ENCODE peak calls at places on chromosomes 4 and X, in nine cellular contexts. Q is neural progenitor cell; W is left colon; J is astrocyte of the spinal cord; B is SW480; L is NCI-H524 treated with DMSO at 0.1 percent for 48 hours; M is stimulated activated CD4-positive, alpha-beta T cell treated with anti-CD3 and anti-CD28 coated beads, Interleukin-4, amount 100 ng/mL, for 48 hours; K is breast epithelium; Y is CD4-positive, CD25-positive, alpha-beta regulatory T cell. S is an unnamed sample.

GRCh38 chr4:111943796-111944203 is 201.5 kb upstream of the FAM241A start:
- DNase-seq in L (peak), J (peak), K (no peak), B (peak), W (peak), M (no peak), Y (no peak), Q (peak), S (no peak)

GRCh38 chrX:29071525-29071924 is 484.3 kb downstream of the IL1RAPL1 start:
- DNase-seq in M (no peak), K (no peak), L (no peak), Q (no peak), Y (no peak), B (no peak), W (no peak), J (peak), S (no peak)

GRCh38 chr4:98828801-98829200 is 100.1 kb downstream of the EIF4E start:
- DNase-seq in Y (peak), L (no peak), J (peak), W (no peak), Q (peak), M (no peak), K (no peak), B (peak), S (no peak)

GRCh38 chr4:156953951-156954350 is 17.6 kb downstream of the PDGFC start:
- DNase-seq in J (no peak), Q (no peak), Y (no peak), W (no peak), M (no peak), L (no peak), K (no peak), B (no peak), S (no peak)

GRCh38 chr4:88291003-88291402 is 6.6 kb upstream of the PPM1K start:
- DNase-seq in J (peak), Y (no peak), K (no peak), M (no peak), W (no peak), L (no peak), B (no peak), Q (no peak), S (no peak)

GRCh38 chrX:41923257-41923924 is at the start of gene CASK:
- DNase-seq in Y (peak), J (peak), M (peak), L (peak), K (peak), Q (peak), B (peak), W (peak), S (peak)

GRCh38 chr4:44016582-44017421 is 431.8 kb downstream of the KCTD8 start:
- DNase-seq in K (no peak), B (no peak), Q (peak), Y (no peak), L (no peak), W (no peak), J (peak), M (no peak), S (no peak)

GRCh38 chr4:78707793-78708192 is 68.4 kb upstream of the BMP2K start:
- DNase-seq in M (no peak), B (no peak), Y (no peak), Q (no peak), J (no peak), W (no peak), K (no peak), L (no peak), S (no peak)

GRCh38 chrX:111131572-111131971 is 35.6 kb downstream of the PAK3 start:
- DNase-seq in B (no peak), W (no peak), J (peak), Q (peak), K (no peak), Y (no peak), M (no peak), L (no peak), S (no peak)

GRCh38 chr4:109803924-109804571 is 2.2 kb upstream of the CFI start:
- DNase-seq in Y (peak), K (no peak), J (peak), L (peak), Q (peak), W (no peak), M (no peak), B (peak), S (peak)

GRCh38 chr4:4541040-4541631 is 712 bp downstream of the STX18 start:
- DNase-seq in K (no peak), M (peak), Q (no peak), L (no peak), Y (no peak), B (peak), W (peak), J (peak), S (peak)

GRCh38 chrX:68719904-68720614 is 72.6 kb downstream of the STARD8 start:
- DNase-seq in Q (peak), L (no peak), K (no peak), Y (no peak), M (no peak), B (peak), W (peak), J (no peak), S (no peak)

GRCh38 chr4:123602007-123602406 is 205.4 kb downstream of the SPRY1 start:
- DNase-seq in Q (no peak), B (no peak), K (no peak), W (no peak), J (no peak), L (no peak), M (no peak), Y (no peak), S (no peak)

GRCh38 chrX:144946696-144947095 is 300.6 kb upstream of the SPANXN1 start:
- DNase-seq in W (no peak), K (no peak), L (no peak), Y (no peak), B (no peak), Q (no peak), J (peak), M (no peak), S (no peak)

GRCh38 chr4:168887809-168888208 is 122.2 kb downstream of the CBR4 start:
- DNase-seq in M (no peak), K (no peak), J (no peak), Y (no peak), L (no peak), B (no peak), Q (no peak), W (no peak), S (no peak)

GRCh38 chr4:154367659-154368058 is 123.9 kb downstream of the DCHS2 start:
- DNase-seq in J (no peak), Y (no peak), B (no peak), M (no peak), L (no peak), Q (no peak), K (no peak), W (no peak), S (no peak)

GRCh38 chr4:87188063-87188462 is 32.4 kb downstream of the KLHL8 start:
- DNase-seq in B (no peak), K (no peak), L (no peak), J (peak), M (no peak), Y (no peak), Q (no peak), W (no peak), S (no peak)

GRCh38 chrX:108601276-108601675 is 135.1 kb downstream of the IRS4 start:
- DNase-seq in Y (no peak), B (no peak), K (no peak), M (no peak), J (no peak), Q (no peak), W (no peak), L (no peak), S (no peak)

GRCh38 chr4:183129125-183129524 is 30.1 kb downstream of the WWC2 start:
- DNase-seq in J (no peak), K (no peak), W (no peak), Y (no peak), M (no peak), Q (no peak), L (no peak), B (no peak), S (no peak)

GRCh38 chr4:3679851-3680311 is 86.3 kb upstream of the ADRA2C start:
- DNase-seq in M (no peak), Y (no peak), K (no peak), J (no peak), W (peak), Q (no peak), L (no peak), B (no peak), S (no peak)

GRCh38 chr4:2040391-2041233 is 18.5 kb upstream of the NAT8L start:
- DNase-seq in L (no peak), M (no peak), B (no peak), Q (peak), J (no peak), W (no peak), K (no peak), Y (no peak), S (no peak)

GRCh38 chr4:76856183-76856969 is 41.6 kb downstream of the SOWAHB start:
- DNase-seq in B (peak), L (no peak), K (no peak), W (peak), M (no peak), J (peak), Y (no peak), Q (no peak), S (no peak)

GRCh38 chr4:54234497-54235205 is 5.6 kb downstream of the PDGFRA start:
- DNase-seq in W (no peak), Q (no peak), M (no peak), K (no peak), L (no peak), J (no peak), Y (no peak), B (no peak), S (no peak)

GRCh38 chr4:92381640-92382039 is 77.9 kb downstream of the GRID2 start:
- DNase-seq in M (no peak), W (no peak), L (no peak), Y (no peak), Q (no peak), J (peak), B (no peak), K (no peak), S (no peak)

GRCh38 chr4:121154103-121154515 is 10.0 kb downstream of the TNIP3 start:
- DNase-seq in Y (peak), Q (no peak), L (no peak), J (no peak), M (no peak), W (no peak), B (no peak), K (no peak), S (peak)

GRCh38 chr4:145557720-145558119 is 61.5 kb upstream of the MMAA start:
- DNase-seq in B (peak), L (peak), Q (peak), Y (peak), W (peak), J (peak), M (peak), K (no peak), S (peak)

GRCh38 chr4:119286377-119287002 is 35.4 kb downstream of the FABP2 start:
- DNase-seq in Y (peak), K (no peak), Q (peak), B (peak), M (no peak), W (no peak), J (peak), L (no peak), S (peak)